ENCODE peak calls at places on chromosomes 6 and 20, in eight cellular contexts. V, D, T, X, O, J, R and A are unnamed samples.

GRCh38 chr6:83770910-83771309 is 62.0 kb upstream of the SNAP91 start:
- DNase-seq in D (no peak), O (no peak), R (no peak), T (no peak), X (no peak), V (no peak), J (no peak), A (no peak)

GRCh38 chr20:52747736-52748135 is 224.4 kb upstream of the TSHZ2 start:
- DNase-seq in R (no peak), V (no peak), X (no peak), T (no peak), J (no peak), O (no peak), D (no peak), A (no peak)

GRCh38 chr6:53043626-53044025 is 21.6 kb upstream of the FBXO9 start:
- DNase-seq in D (peak), O (no peak), J (no peak), T (no peak), V (no peak), X (no peak), R (no peak), A (no peak)

GRCh38 chr6:160739955-160740354 is 37.9 kb downstream of the PLG start:
- DNase-seq in O (no peak), R (no peak), J (no peak), X (no peak), V (no peak), T (no peak), D (no peak), A (no peak)

GRCh38 chr6:455006-455585 is 63.5 kb downstream of the IRF4 start:
- DNase-seq in O (no peak), X (no peak), J (no peak), V (no peak), D (peak), R (no peak), T (no peak), A (no peak)

GRCh38 chr6:148074735-148075134 is 267.9 kb upstream of the SASH1 start:
- DNase-seq in J (no peak), V (no peak), T (no peak), D (no peak), O (no peak), R (no peak), X (no peak), A (no peak)

GRCh38 chr20:46965477-46965876 is 70.8 kb downstream of the EYA2 start:
- DNase-seq in T (no peak), R (no peak), J (no peak), O (no peak), V (no peak), D (no peak), X (no peak), A (no peak)

GRCh38 chr6:12635813-12636212 is 80.8 kb upstream of the PHACTR1 start:
- DNase-seq in D (no peak), X (no peak), V (no peak), J (no peak), R (no peak), O (no peak), T (no peak), A (no peak)

GRCh38 chr6:9523462-9523861 is 891.4 kb downstream of the TFAP2A start:
- DNase-seq in R (no peak), O (no peak), X (no peak), V (peak), T (no peak), J (no peak), D (peak), A (no peak)

GRCh38 chr6:41470341-41471063 is 75.7 kb upstream of the FOXP4 start:
- DNase-seq in J (no peak), O (peak), T (no peak), X (peak), R (peak), V (no peak), D (no peak), A (no peak)

GRCh38 chr6:148203970-148204369 is 138.7 kb upstream of the SASH1 start:
- DNase-seq in T (no peak), V (no peak), R (no peak), O (no peak), X (no peak), D (peak), J (peak), A (no peak)

GRCh38 chr20:22995923-22996322 is 39.2 kb upstream of the SSTR4 start:
- DNase-seq in V (no peak), J (no peak), D (no peak), R (no peak), O (no peak), X (no peak), T (no peak), A (no peak)

GRCh38 chr6:9064156-9064555 is 628.8 kb upstream of the SLC35B3 start:
- DNase-seq in D (no peak), O (no peak), X (no peak), V (no peak), J (no peak), T (no peak), R (no peak), A (no peak)

GRCh38 chr6:101761124-101761601 is 367.7 kb downstream of the GRIK2 start:
- DNase-seq in R (no peak), V (no peak), X (no peak), O (peak), J (no peak), T (no peak), D (peak), A (no peak)

GRCh38 chr6:97465877-97466710 is 183.1 kb upstream of the MMS22L start:
- DNase-seq in J (no peak), R (no peak), X (no peak), D (no peak), O (no peak), T (no peak), V (no peak), A (no peak)

GRCh38 chr6:149234051-149234962 is 83.2 kb upstream of the TAB2 start:
- DNase-seq in J (no peak), V (peak), O (no peak), R (no peak), X (no peak), T (no peak), D (no peak), A (no peak)

GRCh38 chr6:148285205-148285604 is 57.4 kb upstream of the SASH1 start:
- DNase-seq in V (no peak), D (no peak), T (no peak), R (no peak), O (no peak), X (no peak), J (no peak), A (no peak)

GRCh38 chr6:110514818-110515217 is 38.4 kb upstream of the SLC22A16 start:
- DNase-seq in X (no peak), T (no peak), O (no peak), V (no peak), D (no peak), R (no peak), J (no peak), A (no peak)

GRCh38 chr6:42276008-42276890 is 58.6 kb upstream of the MRPS10 start:
- DNase-seq in T (no peak), R (no peak), V (no peak), O (no peak), J (no peak), D (no peak), X (peak), A (no peak)

GRCh38 chr6:24004062-24004461 is 122.0 kb upstream of the NRSN1 start:
- DNase-seq in X (no peak), V (no peak), J (no peak), O (no peak), R (no peak), T (no peak), D (no peak), A (no peak)

GRCh38 chr6:110812719-110813118 is 2.5 kb downstream of the CDK19 start:
- DNase-seq in O (no peak), X (no peak), T (no peak), D (no peak), J (no peak), V (no peak), R (no peak), A (no peak)

GRCh38 chr20:50624351-50625016 is 66.9 kb downstream of the RIPOR3 start:
- DNase-seq in J (no peak), T (no peak), O (no peak), X (no peak), D (no peak), R (peak), V (no peak), A (no peak)

GRCh38 chr6:31580807-31581437 is 1.3 kb downstream of the LTB start:
- DNase-seq in R (peak), V (peak), O (peak), J (peak), T (peak), X (peak), D (peak), A (peak)

GRCh38 chr20:62143118-62143975 is at the start of the genes PSMA7 and SS18L1:
- DNase-seq in R (peak), J (peak), D (peak), X (peak), O (peak), T (peak), V (peak), A (peak)

GRCh38 chr20:5845686-5846651 is 95.8 kb downstream of the SHLD1 start:
- DNase-seq in D (peak), R (no peak), X (no peak), J (no peak), O (no peak), T (no peak), V (no peak), A (no peak)

GRCh38 chr6:134422426-134423231 is 104.7 kb upstream of the SGK1 start:
- DNase-seq in T (no peak), R (no peak), J (no peak), V (peak), O (no peak), X (no peak), D (peak), A (no peak)

GRCh38 chr6:113089056-113089455 is 741.9 kb downstream of the RFPL4B start:
- DNase-seq in D (no peak), O (no peak), V (no peak), T (no peak), J (no peak), R (no peak), X (no peak), A (no peak)

GRCh38 chr20:16423311-16424212 is 149.7 kb downstream of the KIF16B start:
- DNase-seq in D (peak), T (no peak), X (no peak), V (peak), O (no peak), J (no peak), R (no peak), A (no peak)

GRCh38 chr6:73234732-73235131 is 9.4 kb upstream of the KHDC1L start:
- DNase-seq in R (no peak), T (no peak), D (peak), J (no peak), V (no peak), X (no peak), O (no peak), A (no peak)

GRCh38 chr20:59832406-59833156 is 100.9 kb downstream of the SYCP2 start:
- DNase-seq in R (no peak), D (no peak), T (no peak), V (no peak), J (no peak), O (no peak), X (no peak), A (peak)

GRCh38 chr20:35454881-35455609 is at the start of gene CEP250:
- DNase-seq in O (peak), R (peak), D (peak), X (peak), J (peak), T (peak), V (peak), A (peak)

GRCh38 chr20:37741055-37741454 is 47.2 kb downstream of the CTNNBL1 start:
- DNase-seq in R (no peak), X (no peak), T (no peak), V (peak), J (no peak), O (no peak), D (peak), A (no peak)